ENCODE peak calls at places on chromosomes 3 and 15, in four cellular contexts. R, K, P and V are unnamed samples.

GRCh38 chr3:110138966-110139555 is 801.7 kb upstream of the DPPA4 start:
- DNase-seq in R (no peak), K (no peak), P (no peak), V (no peak)

GRCh38 chr3:185822221-185822956 is 2.5 kb downstream of the IGF2BP2 start:
- DNase-seq in R (no peak), K (peak; percentile 87), P (peak; percentile 65), V (no peak)

GRCh38 chr15:62561572-62561970 is 396.5 kb upstream of the C2CD4B start:
- DNase-seq in R (no peak), K (no peak), P (no peak), V (no peak)

GRCh38 chr3:58657571-58658141 is 8.9 kb downstream of the FAM3D start:
- DNase-seq in R (no peak), K (no peak), P (no peak), V (no peak)

GRCh38 chr15:60412026-60412425 is 14.2 kb upstream of the ANXA2 start:
- DNase-seq in R (no peak), K (no peak), P (no peak), V (no peak)

GRCh38 chr3:101200461-101200860 is 119.9 kb downstream of the IMPG2 start:
- DNase-seq in R (no peak), K (no peak), P (peak; percentile 36), V (peak; percentile 31)

GRCh38 chr3:55143928-55144671 is 216.2 kb upstream of the LRTM1 start:
- DNase-seq in R (no peak), K (peak; percentile 54), P (no peak), V (no peak)

GRCh38 chr3:66425032-66425431 is 75.8 kb downstream of the LRIG1 start:
- DNase-seq in R (no peak), K (no peak), P (no peak), V (peak; percentile 45)

GRCh38 chr15:28109626-28110415 is 10.7 kb upstream of the OCA2 start:
- DNase-seq in R (no peak), K (no peak), P (no peak), V (no peak)

GRCh38 chr3:13041113-13041776 is 32.0 kb downstream of the IQSEC1 start:
- DNase-seq in R (no peak), K (no peak), P (no peak), V (no peak)

GRCh38 chr3:13134879-13135206 is 61.6 kb upstream of the IQSEC1 start:
- DNase-seq in R (no peak), K (no peak), P (no peak), V (no peak)

GRCh38 chr15:75725719-75726607 is 13.3 kb upstream of the CSPG4 start:
- DNase-seq in R (no peak), K (no peak), P (no peak), V (no peak)

GRCh38 chr3:29695201-29695904 is 414.5 kb downstream of the RBMS3 start:
- DNase-seq in R (no peak), K (peak; percentile 86), P (peak; percentile 70), V (no peak)

GRCh38 chr3:122232485-122232884 is 49.0 kb downstream of the CASR start:
- DNase-seq in R (no peak), K (no peak), P (no peak), V (no peak)

GRCh38 chr3:1092771-1093170 is at the start of gene CNTN6:
- DNase-seq in R (no peak), K (no peak), P (no peak), V (peak; percentile 15)

GRCh38 chr3:25856902-25857518 is 67.1 kb downstream of the OXSM start:
- DNase-seq in R (no peak), K (peak; percentile 67), P (peak; percentile 43), V (no peak)

GRCh38 chr15:80527406-80527805 is 123.2 kb downstream of the ARNT2 start:
- DNase-seq in R (no peak), K (no peak), P (no peak), V (no peak)

GRCh38 chr3:196186661-196187573 is 24.3 kb downstream of the ZDHHC19 start:
- DNase-seq in R (no peak), K (peak; percentile 22), P (no peak), V (no peak)

GRCh38 chr15:70584838-70585706 is 178.3 kb downstream of the UACA start:
- DNase-seq in R (no peak), K (peak; percentile 24), P (no peak), V (no peak)

GRCh38 chr3:48592519-48593087 is 2.5 kb downstream of the COL7A1 start:
- DNase-seq in R (no peak), K (peak; percentile 13), P (no peak), V (no peak)

GRCh38 chr15:29820802-29821160 is 1.5 kb downstream of the TJP1 start:
- DNase-seq in R (no peak), K (peak; percentile 15), P (peak; percentile 55), V (no peak)

GRCh38 chr3:73086071-73086494 is 24.6 kb downstream of the EBLN2 start:
- DNase-seq in R (no peak), K (peak; percentile 43), P (peak; percentile 44), V (peak; percentile 53)

GRCh38 chr15:61889706-61890105 is 170.5 kb downstream of the VPS13C start:
- DNase-seq in R (no peak), K (no peak), P (no peak), V (no peak)

GRCh38 chr15:73677146-73677607 is 7.0 kb upstream of the CD276 start:
- DNase-seq in R (no peak), K (peak; percentile 70), P (peak; percentile 70), V (peak; percentile 91)

GRCh38 chr15:38549222-38549621 is 15.4 kb downstream of the RASGRP1 start:
- DNase-seq in R (no peak), K (peak; percentile 60), P (no peak), V (no peak)

GRCh38 chr3:154931484-154931883 is 148.6 kb upstream of the MME start:
- DNase-seq in R (no peak), K (peak; percentile 79), P (no peak), V (no peak)

GRCh38 chr3:157594413-157594812 is 91.2 kb upstream of the VEPH1 start:
- DNase-seq in R (no peak), K (no peak), P (no peak), V (no peak)

DNA sequence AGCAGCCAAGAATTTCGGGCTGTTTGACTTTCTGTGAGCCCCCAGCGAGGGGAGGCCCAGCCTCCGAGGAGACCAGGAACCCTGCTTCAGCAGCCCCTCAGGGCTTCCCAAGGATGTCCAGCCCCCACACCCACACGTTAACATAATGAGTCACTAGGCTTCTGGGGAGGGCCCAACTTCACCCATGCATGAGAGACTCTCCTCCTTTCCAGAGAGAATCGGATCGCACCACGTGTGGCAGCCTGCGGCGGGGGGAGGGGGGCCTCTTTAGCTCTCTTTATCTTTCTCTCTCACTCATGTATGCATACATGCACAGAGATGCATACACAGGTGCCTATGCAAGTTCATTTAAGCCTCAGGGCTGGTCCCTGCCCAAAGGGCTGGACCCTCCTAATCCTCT is 3.1 kb upstream of the AP2M1 start:
- DNase-seq in R (no peak), K (peak; percentile 56), P (no peak), V (no peak)
- H3K4me1 ChIP-seq in R (peaks cover 17% of the 10 kb centered on the region), K (peaks cover 18% of the 10 kb centered on the region), P (peaks cover 9% of the 10 kb centered on the region), V (peaks cover 12% of the 10 kb centered on the region)

GRCh38 chr3:150793641-150794040 is 30.7 kb upstream of the SIAH2 start:
- DNase-seq in R (no peak), K (no peak), P (no peak), V (no peak)
- TF ChIP-seq CTCF in R (no peak), K (no peak), P (no peak), V (no peak)

GRCh38 chr3:158770254-158771017 is 31.4 kb upstream of the MFSD1 start:
- DNase-seq in R (no peak), K (peak; percentile 93), P (peak; percentile 9), V (no peak)
- H3K27ac ChIP-seq in R (peak overlapping the region; percentile 41), K (peak overlapping the region; percentile 56), P (no peak overlapping the region), V (no peak overlapping the region)

GRCh38 chr15:98683821-98684220 is 35.5 kb downstream of the IGF1R start:
- DNase-seq in R (no peak), K (no peak), P (no peak), V (no peak)
- H3K4me1 ChIP-seq in R (peaks cover 81% of the 10 kb centered on the region), K (peaks cover 31% of the 10 kb centered on the region), P (no peaks in the 10 kb centered on the region), V (peaks cover 23% of the 10 kb centered on the region)

GRCh38 chr15:26294062-26294689 is 431.0 kb upstream of the ATP10A start:
- DNase-seq in R (no peak), K (no peak), P (no peak), V (no peak)
- TF ChIP-seq CTCF in R (no peak), K (no peak), P (no peak), V (no peak)